ENCODE peak calls at places on chromosome 14, in seven cellular contexts. One of them, this sample, is unnamed.

GRCh38 chr14:101559624-101560533 is 1.4 kb upstream of the DIO3 start:
- DNase-seq in progenitor cell of endocrine pancreas: peak
- DNase-seq in bronchial epithelial cell: no peak
- DNase-seq in MCF 10A: no peak
- DNase-seq in GM06990: no peak
- DNase-seq in mesothelial cell of epicardium: peak
- DNase-seq in Calu3: peak
- DNase-seq in this sample: no peak

GRCh38 chr14:100202712-100203111 is 36.2 kb upstream of the YY1 start:
- DNase-seq in bronchial epithelial cell: no peak
- DNase-seq in Calu3: no peak
- DNase-seq in GM06990: no peak
- DNase-seq in MCF 10A: no peak
- DNase-seq in progenitor cell of endocrine pancreas: no peak
- DNase-seq in mesothelial cell of epicardium: no peak
- DNase-seq in this sample: no peak

GRCh38 chr14:81837304-81837703 is 303.7 kb upstream of the SEL1L start:
- DNase-seq in Calu3: no peak
- DNase-seq in progenitor cell of endocrine pancreas: no peak
- DNase-seq in GM06990: no peak
- DNase-seq in bronchial epithelial cell: no peak
- DNase-seq in MCF 10A: no peak
- DNase-seq in mesothelial cell of epicardium: no peak
- DNase-seq in this sample: no peak

GRCh38 chr14:57136669-57137068 is 132.0 kb downstream of the EXOC5 start:
- DNase-seq in GM06990: no peak
- DNase-seq in progenitor cell of endocrine pancreas: no peak
- DNase-seq in MCF 10A: peak
- DNase-seq in mesothelial cell of epicardium: no peak
- DNase-seq in bronchial epithelial cell: no peak
- DNase-seq in Calu3: no peak
- DNase-seq in this sample: no peak

GRCh38 chr14:89386214-89386886 is 30.7 kb downstream of the FOXN3 start:
- DNase-seq in mesothelial cell of epicardium: no peak
- DNase-seq in bronchial epithelial cell: no peak
- DNase-seq in Calu3: no peak
- DNase-seq in GM06990: peak
- DNase-seq in MCF 10A: no peak
- DNase-seq in progenitor cell of endocrine pancreas: no peak
- DNase-seq in this sample: no peak

GRCh38 chr14:75427482-75428229 is at the start of gene JDP2:
- DNase-seq in Calu3: peak
- DNase-seq in progenitor cell of endocrine pancreas: peak
- DNase-seq in MCF 10A: peak
- DNase-seq in bronchial epithelial cell: peak
- DNase-seq in mesothelial cell of epicardium: peak
- DNase-seq in GM06990: peak
- DNase-seq in this sample: peak

GRCh38 chr14:37623552-37623951 is 28.1 kb downstream of the TTC6 start:
- DNase-seq in progenitor cell of endocrine pancreas: no peak
- DNase-seq in Calu3: no peak
- DNase-seq in mesothelial cell of epicardium: no peak
- DNase-seq in GM06990: no peak
- DNase-seq in MCF 10A: peak
- DNase-seq in bronchial epithelial cell: peak
- DNase-seq in this sample: no peak

GRCh38 chr14:81694419-81694818 is 160.8 kb upstream of the SEL1L start:
- DNase-seq in MCF 10A: no peak
- DNase-seq in Calu3: no peak
- DNase-seq in GM06990: no peak
- DNase-seq in progenitor cell of endocrine pancreas: no peak
- DNase-seq in bronchial epithelial cell: no peak
- DNase-seq in mesothelial cell of epicardium: no peak
- DNase-seq in this sample: no peak

GRCh38 chr14:56119221-56119967 is 1.2 kb downstream of the PELI2 start:
- DNase-seq in mesothelial cell of epicardium: peak
- DNase-seq in MCF 10A: no peak
- DNase-seq in Calu3: peak
- DNase-seq in bronchial epithelial cell: peak
- DNase-seq in progenitor cell of endocrine pancreas: peak
- DNase-seq in GM06990: peak
- DNase-seq in this sample: peak

GRCh38 chr14:33986804-33987203 is 35.9 kb upstream of the EGLN3 start:
- DNase-seq in progenitor cell of endocrine pancreas: no peak
- DNase-seq in Calu3: peak
- DNase-seq in mesothelial cell of epicardium: no peak
- DNase-seq in MCF 10A: peak
- DNase-seq in bronchial epithelial cell: peak
- DNase-seq in GM06990: no peak
- DNase-seq in this sample: no peak

GRCh38 chr14:100709252-100709955 is 17.3 kb upstream of the DLK1 start:
- DNase-seq in Calu3: peak
- DNase-seq in mesothelial cell of epicardium: peak
- DNase-seq in progenitor cell of endocrine pancreas: no peak
- DNase-seq in bronchial epithelial cell: no peak
- DNase-seq in MCF 10A: no peak
- DNase-seq in GM06990: no peak
- DNase-seq in this sample: no peak

GRCh38 chr14:66244834-66245233 is 241.3 kb upstream of the CCDC196 start:
- DNase-seq in progenitor cell of endocrine pancreas: no peak
- DNase-seq in GM06990: no peak
- DNase-seq in bronchial epithelial cell: no peak
- DNase-seq in Calu3: no peak
- DNase-seq in mesothelial cell of epicardium: no peak
- DNase-seq in MCF 10A: no peak
- DNase-seq in this sample: no peak

GRCh38 chr14:103514596-103515421 is 7.8 kb downstream of the CKB start:
- DNase-seq in progenitor cell of endocrine pancreas: no peak
- DNase-seq in GM06990: no peak
- DNase-seq in Calu3: no peak
- DNase-seq in mesothelial cell of epicardium: no peak
- DNase-seq in MCF 10A: no peak
- DNase-seq in bronchial epithelial cell: no peak
- DNase-seq in this sample: no peak

GRCh38 chr14:102666635-102667034 is 74.2 kb downstream of the RCOR1 start:
- DNase-seq in progenitor cell of endocrine pancreas: no peak
- DNase-seq in Calu3: no peak
- DNase-seq in bronchial epithelial cell: no peak
- DNase-seq in MCF 10A: no peak
- DNase-seq in mesothelial cell of epicardium: no peak
- DNase-seq in GM06990: no peak
- DNase-seq in this sample: no peak

GRCh38 chr14:50311974-50312733 is at the start of the genes DMAC2L and L2HGDH:
- DNase-seq in progenitor cell of endocrine pancreas: peak
- DNase-seq in GM06990: peak
- DNase-seq in bronchial epithelial cell: peak
- DNase-seq in MCF 10A: peak
- DNase-seq in Calu3: peak
- DNase-seq in mesothelial cell of epicardium: peak
- DNase-seq in this sample: peak
- TF ChIP-seq CTCF in progenitor cell of endocrine pancreas: no peak
- TF ChIP-seq CTCF in GM06990: no peak
- TF ChIP-seq CTCF in bronchial epithelial cell: no peak
- TF ChIP-seq CTCF in MCF 10A: no peak
- TF ChIP-seq CTCF in Calu3: peak
- TF ChIP-seq CTCF in mesothelial cell of epicardium: no peak
- TF ChIP-seq CTCF in this sample: peak

GRCh38 chr14:71931492-71932228 is 569 bp upstream of the RGS6 start:
- DNase-seq in GM06990: no peak
- DNase-seq in Calu3: no peak
- DNase-seq in bronchial epithelial cell: peak
- DNase-seq in mesothelial cell of epicardium: peak
- DNase-seq in progenitor cell of endocrine pancreas: no peak
- DNase-seq in MCF 10A: peak
- DNase-seq in this sample: no peak
- TF ChIP-seq CTCF in GM06990: peak
- TF ChIP-seq CTCF in Calu3: no peak
- TF ChIP-seq CTCF in bronchial epithelial cell: no peak
- TF ChIP-seq CTCF in mesothelial cell of epicardium: no peak
- TF ChIP-seq CTCF in progenitor cell of endocrine pancreas: no peak
- TF ChIP-seq CTCF in MCF 10A: no peak
- TF ChIP-seq CTCF in this sample: no peak

DNA sequence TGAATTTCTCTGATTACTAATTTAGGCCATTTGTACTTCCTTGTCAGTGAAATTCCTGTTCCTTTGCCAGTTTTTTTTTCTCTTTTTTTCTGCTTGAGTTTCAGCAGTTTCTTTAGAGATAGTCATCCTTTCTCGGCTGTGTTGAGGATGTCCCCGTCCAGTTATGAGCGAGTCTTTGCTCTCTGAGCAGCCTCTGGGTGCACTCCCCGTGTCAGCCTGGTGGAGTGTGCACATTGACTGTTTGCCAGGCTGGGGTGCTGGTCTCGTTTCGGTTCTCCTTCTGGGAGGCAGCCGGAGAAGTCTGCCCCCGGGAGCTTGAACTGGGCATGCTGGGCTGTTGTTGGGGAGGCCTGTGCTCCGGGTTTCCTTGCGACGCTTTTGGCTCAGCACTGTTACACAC is 3.0 kb downstream of the PACS2 start:
- DNase-seq in Calu3: no peak
- DNase-seq in MCF 10A: no peak
- DNase-seq in bronchial epithelial cell: peak
- DNase-seq in mesothelial cell of epicardium: no peak
- DNase-seq in GM06990: no peak
- DNase-seq in progenitor cell of endocrine pancreas: no peak
- DNase-seq in this sample: no peak
- TF ChIP-seq CTCF in Calu3: no peak
- TF ChIP-seq CTCF in MCF 10A: no peak
- TF ChIP-seq CTCF in bronchial epithelial cell: no peak
- TF ChIP-seq CTCF in mesothelial cell of epicardium: no peak
- TF ChIP-seq CTCF in GM06990: no peak
- TF ChIP-seq CTCF in progenitor cell of endocrine pancreas: no peak
- TF ChIP-seq CTCF in this sample: no peak

DNA sequence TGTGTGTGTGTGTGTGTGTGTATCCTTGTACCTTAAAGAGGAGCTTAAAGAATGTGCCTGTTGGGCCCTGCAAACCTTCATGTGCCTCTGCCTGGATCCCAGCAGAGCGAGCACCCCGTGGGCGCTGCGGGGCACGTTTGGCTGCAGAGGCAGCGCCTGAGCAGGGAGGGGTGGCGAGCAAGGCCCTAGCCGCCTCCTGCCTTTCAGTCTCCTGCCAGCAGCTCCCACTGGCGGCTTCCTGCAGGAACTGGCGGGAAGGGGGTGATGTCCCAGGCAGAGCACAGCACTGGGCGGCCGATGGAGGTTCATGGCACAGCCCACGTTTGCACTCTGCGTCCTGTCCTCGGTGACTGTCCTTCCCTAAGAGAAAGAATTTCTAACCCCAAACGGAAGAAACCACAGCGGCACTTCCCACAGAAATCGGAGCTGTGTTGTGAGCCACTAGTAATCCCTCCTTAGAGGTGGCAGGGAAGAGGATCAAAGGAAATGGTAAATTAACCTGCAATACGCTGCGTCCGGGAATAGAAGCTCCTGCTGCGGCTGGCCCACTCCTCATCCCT is 19.8 kb downstream of the ZBTB42 start:
- DNase-seq in MCF 10A: peak
- DNase-seq in progenitor cell of endocrine pancreas: no peak
- DNase-seq in GM06990: no peak
- DNase-seq in mesothelial cell of epicardium: no peak
- DNase-seq in Calu3: peak
- DNase-seq in bronchial epithelial cell: peak
- DNase-seq in this sample: no peak
- TF ChIP-seq CTCF in MCF 10A: peak
- TF ChIP-seq CTCF in progenitor cell of endocrine pancreas: peak
- TF ChIP-seq CTCF in GM06990: no peak
- TF ChIP-seq CTCF in mesothelial cell of epicardium: no peak
- TF ChIP-seq CTCF in Calu3: peak
- TF ChIP-seq CTCF in bronchial epithelial cell: peak
- TF ChIP-seq CTCF in this sample: peak

GRCh38 chr14:39491134-39491541 is 58.9 kb upstream of the FBXO33 start:
- DNase-seq in Calu3: no peak
- DNase-seq in GM06990: peak
- DNase-seq in MCF 10A: peak
- DNase-seq in progenitor cell of endocrine pancreas: no peak
- DNase-seq in bronchial epithelial cell: peak
- DNase-seq in mesothelial cell of epicardium: no peak
- DNase-seq in this sample: no peak
- TF ChIP-seq CTCF in Calu3: peak
- TF ChIP-seq CTCF in GM06990: peak
- TF ChIP-seq CTCF in MCF 10A: peak
- TF ChIP-seq CTCF in progenitor cell of endocrine pancreas: peak
- TF ChIP-seq CTCF in bronchial epithelial cell: peak
- TF ChIP-seq CTCF in mesothelial cell of epicardium: peak
- TF ChIP-seq CTCF in this sample: peak

DNA sequence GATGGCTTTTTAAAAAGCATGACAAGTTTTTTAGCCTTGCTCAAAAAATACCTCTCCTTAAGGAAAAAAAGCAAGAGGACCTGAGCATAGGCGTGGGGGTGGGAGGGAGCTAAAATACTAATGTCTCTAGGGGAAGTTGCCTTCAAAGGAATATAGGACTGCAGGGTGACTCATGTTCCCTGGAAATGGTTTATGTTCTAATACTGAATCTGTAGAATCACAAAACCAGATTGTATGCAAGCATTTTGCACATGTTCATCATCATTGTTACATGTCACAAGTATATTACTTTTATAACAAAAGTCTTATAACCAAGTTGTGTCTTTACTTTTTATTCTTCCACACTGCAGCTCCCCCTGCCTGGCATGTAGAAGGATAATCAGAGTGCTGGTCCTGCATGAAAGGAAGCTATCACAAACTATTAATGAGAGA is 36.6 kb downstream of the GPR135 start:
- DNase-seq in bronchial epithelial cell: peak
- DNase-seq in mesothelial cell of epicardium: no peak
- DNase-seq in progenitor cell of endocrine pancreas: no peak
- DNase-seq in GM06990: no peak
- DNase-seq in MCF 10A: no peak
- DNase-seq in Calu3: no peak
- DNase-seq in this sample: no peak
- TF ChIP-seq CTCF in bronchial epithelial cell: no peak
- TF ChIP-seq CTCF in mesothelial cell of epicardium: no peak
- TF ChIP-seq CTCF in progenitor cell of endocrine pancreas: no peak
- TF ChIP-seq CTCF in GM06990: no peak
- TF ChIP-seq CTCF in MCF 10A: no peak
- TF ChIP-seq CTCF in Calu3: no peak
- TF ChIP-seq CTCF in this sample: no peak

DNA sequence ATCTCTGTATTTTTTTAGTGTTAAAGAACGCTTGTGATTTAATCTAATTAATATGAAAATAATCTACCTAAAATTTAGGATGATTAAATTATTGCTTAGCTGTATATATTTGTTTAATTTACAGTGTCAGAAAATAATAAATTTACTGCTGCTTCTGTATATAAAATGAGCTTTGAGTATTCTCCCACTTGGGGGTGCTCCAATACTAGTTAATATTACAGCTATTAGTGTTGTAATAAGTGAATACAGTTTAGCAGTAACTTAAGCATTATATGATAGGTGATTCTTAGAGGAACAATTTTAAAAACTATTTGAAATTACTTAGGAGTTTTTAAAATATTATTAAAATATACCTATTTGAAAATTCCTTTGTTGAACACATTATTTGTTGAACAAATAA is 62.2 kb downstream of the PAPOLA start:
- DNase-seq in MCF 10A: no peak
- DNase-seq in progenitor cell of endocrine pancreas: no peak
- DNase-seq in Calu3: no peak
- DNase-seq in GM06990: no peak
- DNase-seq in bronchial epithelial cell: no peak
- DNase-seq in mesothelial cell of epicardium: no peak
- DNase-seq in this sample: no peak
- TF ChIP-seq CTCF in MCF 10A: no peak
- TF ChIP-seq CTCF in progenitor cell of endocrine pancreas: no peak
- TF ChIP-seq CTCF in Calu3: no peak
- TF ChIP-seq CTCF in GM06990: no peak
- TF ChIP-seq CTCF in bronchial epithelial cell: no peak
- TF ChIP-seq CTCF in mesothelial cell of epicardium: no peak
- TF ChIP-seq CTCF in this sample: peak

GRCh38 chr14:76870146-76870545 is 43.9 kb downstream of the LRRC74A start:
- DNase-seq in MCF 10A: peak
- DNase-seq in mesothelial cell of epicardium: no peak
- DNase-seq in progenitor cell of endocrine pancreas: no peak
- DNase-seq in Calu3: peak
- DNase-seq in GM06990: no peak
- DNase-seq in bronchial epithelial cell: no peak
- DNase-seq in this sample: no peak
- TF ChIP-seq CTCF in MCF 10A: no peak
- TF ChIP-seq CTCF in mesothelial cell of epicardium: peak
- TF ChIP-seq CTCF in progenitor cell of endocrine pancreas: peak
- TF ChIP-seq CTCF in Calu3: peak
- TF ChIP-seq CTCF in GM06990: peak
- TF ChIP-seq CTCF in bronchial epithelial cell: no peak
- TF ChIP-seq CTCF in this sample: peak